ENCODE peak calls at places on chromosomes 13 and 19, in eight cellular contexts. L, F, B, G, M, N, H and E are unnamed samples.

GRCh38 chr19:27833031-27833430 is 1379.9 kb downstream of the UQCRFS1 start:
- DNase-seq in L (no peak), F (no peak), B (no peak), G (no peak), M (no peak), N (no peak), H (no peak), E (no peak)

GRCh38 chr19:15631817-15632216 is 8.9 kb upstream of the CYP4F3 start:
- DNase-seq in L (no peak), F (no peak), B (peak), G (no peak), M (no peak), N (peak), H (no peak), E (peak)

GRCh38 chr13:26618726-26619125 is 61.2 kb downstream of the WASF3 start:
- DNase-seq in L (no peak), F (peak), B (no peak), G (peak), M (no peak), N (no peak), H (no peak), E (no peak)

GRCh38 chr13:110246530-110246929 is 60.4 kb downstream of the COL4A1 start:
- DNase-seq in L (no peak), F (no peak), B (no peak), G (no peak), M (no peak), N (no peak), H (no peak), E (no peak)

GRCh38 chr19:50414850-50415660 is 3.7 kb upstream of the SPIB start:
- DNase-seq in L (no peak), F (no peak), B (peak), G (peak), M (peak), N (peak), H (peak), E (peak)

GRCh38 chr19:31328238-31328637 is 21.0 kb downstream of the TSHZ3 start:
- DNase-seq in L (no peak), F (no peak), B (no peak), G (no peak), M (no peak), N (no peak), H (no peak), E (no peak)

GRCh38 chr19:33242129-33242528 is 16.5 kb upstream of the SLC7A10 start:
- DNase-seq in L (no peak), F (no peak), B (no peak), G (no peak), M (no peak), N (no peak), H (no peak), E (no peak)

GRCh38 chr13:113625965-113626661 is 31.9 kb downstream of the ATP4B start:
- DNase-seq in L (no peak), F (no peak), B (no peak), G (peak), M (peak), N (no peak), H (no peak), E (no peak)

GRCh38 chr13:72643339-72643989 is 84.0 kb downstream of the MZT1 start:
- DNase-seq in L (peak), F (no peak), B (peak), G (peak), M (no peak), N (peak), H (peak), E (peak)

GRCh38 chr13:97281028-97281427 is 58.9 kb downstream of the MBNL2 start:
- DNase-seq in L (no peak), F (no peak), B (no peak), G (no peak), M (no peak), N (no peak), H (no peak), E (no peak)

GRCh38 chr19:18781885-18782527 is 9.1 kb downstream of the COMP start:
- DNase-seq in L (no peak), F (no peak), B (no peak), G (no peak), M (no peak), N (no peak), H (no peak), E (no peak)

GRCh38 chr19:11204943-11205349 is 7.6 kb upstream of the KANK2 start:
- DNase-seq in L (no peak), F (no peak), B (peak), G (no peak), M (no peak), N (no peak), H (no peak), E (no peak)

GRCh38 chr13:39452412-39452811 is 150.6 kb downstream of the LHFPL6 start:
- DNase-seq in L (no peak), F (no peak), B (no peak), G (peak), M (no peak), N (no peak), H (no peak), E (no peak)

GRCh38 chr19:52689804-52690394 is 44.9 kb downstream of the ZNF611 start:
- DNase-seq in L (peak), F (peak), B (peak), G (no peak), M (peak), N (no peak), H (no peak), E (peak)

GRCh38 chr19:58575183-58576041 is 2.3 kb upstream of the MZF1 start:
- DNase-seq in L (no peak), F (peak), B (peak), G (peak), M (peak), N (peak), H (peak), E (peak)

GRCh38 chr13:97125051-97125809 is 96.9 kb upstream of the MBNL2 start:
- DNase-seq in L (peak), F (peak), B (peak), G (peak), M (no peak), N (no peak), H (no peak), E (no peak)

GRCh38 chr13:42272776-42273175 is 824 bp downstream of the AKAP11 start:
- DNase-seq in L (no peak), F (no peak), B (no peak), G (no peak), M (no peak), N (no peak), H (no peak), E (no peak)

GRCh38 chr19:3982701-3983541 is 2.3 kb downstream of the EEF2 start:
- DNase-seq in L (no peak), F (peak), B (peak), G (peak), M (no peak), N (peak), H (no peak), E (no peak)

GRCh38 chr19:42285988-42286348 is 16.0 kb upstream of the PRR19 start:
- DNase-seq in L (no peak), F (no peak), B (no peak), G (no peak), M (no peak), N (no peak), H (no peak), E (no peak)

GRCh38 chr19:7460562-7460966 is 28.3 kb downstream of the PEX11G start:
- DNase-seq in L (no peak), F (peak), B (peak), G (peak), M (no peak), N (no peak), H (no peak), E (no peak)

GRCh38 chr19:48879025-48879572 is 6.9 kb downstream of the PPP1R15A start:
- DNase-seq in L (no peak), F (no peak), B (no peak), G (no peak), M (no peak), N (no peak), H (no peak), E (no peak)

GRCh38 chr13:38814331-38814730 is 127.5 kb downstream of the FREM2 start:
- DNase-seq in L (no peak), F (no peak), B (no peak), G (no peak), M (no peak), N (no peak), H (no peak), E (no peak)

GRCh38 chr13:99737456-99737855 is 234.1 kb downstream of the ZIC5 start:
- DNase-seq in L (no peak), F (no peak), B (no peak), G (no peak), M (no peak), N (no peak), H (no peak), E (no peak)

GRCh38 chr13:112124100-112124499 is 57.2 kb downstream of the SOX1 start:
- DNase-seq in L (no peak), F (no peak), B (no peak), G (no peak), M (no peak), N (no peak), H (no peak), E (no peak)

GRCh38 chr13:77503398-77503797 is 32.1 kb upstream of the SCEL start:
- DNase-seq in L (no peak), F (no peak), B (no peak), G (no peak), M (no peak), N (no peak), H (no peak), E (no peak)

GRCh38 chr13:32284927-32285632 is 30.1 kb downstream of the ZAR1L start:
- DNase-seq in L (no peak), F (peak), B (peak), G (peak), M (no peak), N (no peak), H (peak), E (no peak)

GRCh38 chr19:51096473-51097165 is 11.6 kb downstream of the CTU1 start:
- DNase-seq in L (peak), F (no peak), B (no peak), G (no peak), M (peak), N (no peak), H (no peak), E (no peak)

GRCh38 chr13:24097064-24097463 is 63.5 kb upstream of the SPATA13 start:
- DNase-seq in L (no peak), F (peak), B (peak), G (no peak), M (no peak), N (no peak), H (no peak), E (peak)

GRCh38 chr13:31980842-31981241 is 50.7 kb upstream of the FRY start:
- DNase-seq in L (no peak), F (no peak), B (no peak), G (no peak), M (no peak), N (no peak), H (no peak), E (no peak)